ENCODE peak calls at places on chromosomes 6 and 20, in seven cellular contexts. U, I, T, P, S, O and Z are unnamed samples. For H3K27me3 and H3K4me1, the result is how much of the 10 kb centered on the place peaks cover.

GRCh38 chr6:41045664-41046063 is 3.4 kb downstream of the TSPO2 start:
- DNase-seq in U (no peak), I (no peak), T (no peak), P (no peak), S (no peak), O (no peak), Z (no peak)

GRCh38 chr6:41634657-41635056 is 3.6 kb upstream of the MDFI start:
- DNase-seq in U (peak), I (no peak), T (no peak), P (no peak), S (peak), O (no peak), Z (no peak)

GRCh38 chr20:21514553-21515251 is 838 bp upstream of the NKX2-2 start:
- DNase-seq in U (no peak), I (no peak), T (no peak), P (no peak), S (peak), O (no peak), Z (no peak)

GRCh38 chr6:150987371-150987828 is 121.9 kb downstream of the MTHFD1L start:
- DNase-seq in U (no peak), I (no peak), T (peak), P (peak), S (no peak), O (no peak), Z (peak)

GRCh38 chr20:38222231-38222922 is 38.2 kb downstream of the KIAA1755 start:
- DNase-seq in U (peak), I (peak), T (peak), P (peak), S (peak), O (peak), Z (peak)

GRCh38 chr6:142680308-142680707 is 264.7 kb downstream of the HIVEP2 start:
- DNase-seq in U (no peak), I (no peak), T (no peak), P (no peak), S (no peak), O (no peak), Z (no peak)

GRCh38 chr6:112983741-112984221 is 636.7 kb downstream of the RFPL4B start:
- DNase-seq in U (no peak), I (no peak), T (no peak), P (no peak), S (no peak), O (peak), Z (no peak)

GRCh38 chr20:1370548-1371110 is 22.2 kb downstream of the FKBP1A start:
- DNase-seq in U (no peak), I (peak), T (no peak), P (no peak), S (peak), O (no peak), Z (no peak)

GRCh38 chr6:133055527-133055966 is 185.6 kb upstream of the EYA4 start:
- DNase-seq in U (peak), I (no peak), T (no peak), P (no peak), S (no peak), O (no peak), Z (no peak)

DNA sequence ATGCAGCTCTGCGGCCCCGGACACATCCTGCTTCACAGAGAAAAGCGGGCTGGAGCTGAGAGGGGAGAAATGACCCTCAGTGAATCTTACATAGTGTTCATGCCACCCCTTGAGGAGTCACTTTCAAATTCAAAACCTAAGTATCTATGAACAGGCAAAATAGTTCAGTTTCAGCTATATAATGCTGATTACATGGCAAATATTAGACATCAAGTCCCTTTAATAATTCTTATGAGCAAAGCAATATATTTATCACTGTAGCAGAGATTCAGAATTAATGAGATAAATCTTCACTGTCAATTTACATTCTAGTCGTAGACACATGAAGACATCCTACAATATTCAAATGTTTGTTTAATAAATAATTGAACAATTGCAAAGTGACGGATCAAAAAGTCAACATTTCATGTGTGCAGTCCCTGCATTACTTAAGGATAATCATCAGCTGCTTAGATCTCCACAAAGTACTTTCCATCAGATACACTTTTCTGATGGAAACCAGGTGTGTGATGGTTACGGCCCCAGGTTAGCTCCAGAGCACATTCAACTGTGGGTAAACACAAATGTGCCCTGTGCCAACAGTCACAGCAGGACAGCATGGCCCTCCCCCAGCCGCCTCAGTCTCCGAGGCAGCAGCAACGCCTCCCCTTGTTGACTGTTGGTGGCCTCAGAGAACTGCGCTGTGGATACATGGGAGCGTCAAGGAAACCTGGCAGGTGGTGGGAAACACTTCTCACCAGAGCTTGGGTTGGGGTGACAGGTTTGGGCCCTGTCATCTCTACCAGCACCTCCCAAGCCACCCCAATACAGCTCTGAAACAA is 787 bp upstream of the PRR18 start:
- DNase-seq in U (no peak), I (no peak), T (no peak), P (no peak), S (no peak), O (no peak), Z (no peak)
- H3K27me3 ChIP-seq in U (under half), I (half or more), T (under half), P (under half), S (under half), O (under half), Z (under half)

GRCh38 chr20:62662422-62662821 is 20.1 kb downstream of the SLCO4A1 start:
- DNase-seq in U (no peak), I (no peak), T (no peak), P (no peak), S (peak), O (no peak), Z (no peak)
- H3K27ac ChIP-seq in U (no peak), I (peak), T (no peak), P (no peak), S (no peak), O (no peak), Z (no peak)

GRCh38 chr20:17807670-17808069 is 107.9 kb downstream of the BANF2 start:
- DNase-seq in U (no peak), I (peak), T (no peak), P (no peak), S (no peak), O (no peak), Z (no peak)

GRCh38 chr20:17806739-17807441 is 107.1 kb downstream of the BANF2 start:
- DNase-seq in U (no peak), I (peak), T (no peak), P (no peak), S (peak), O (no peak), Z (no peak)

GRCh38 chr20:17809714-17810631 is 110.2 kb downstream of the BANF2 start:
- DNase-seq in U (no peak), I (no peak), T (no peak), P (no peak), S (no peak), O (no peak), Z (no peak)

GRCh38 chr20:17808782-17809181 is 109.0 kb downstream of the BANF2 start:
- DNase-seq in U (no peak), I (no peak), T (no peak), P (no peak), S (no peak), O (no peak), Z (no peak)

GRCh38 chr20:17808357-17808756 is 108.6 kb downstream of the BANF2 start:
- DNase-seq in U (no peak), I (peak), T (no peak), P (no peak), S (peak), O (no peak), Z (no peak)
- H3K4me1 ChIP-seq in U (under half), I (under half), T (under half), P (under half), S (under half), O (under half), Z (under half)

DNA sequence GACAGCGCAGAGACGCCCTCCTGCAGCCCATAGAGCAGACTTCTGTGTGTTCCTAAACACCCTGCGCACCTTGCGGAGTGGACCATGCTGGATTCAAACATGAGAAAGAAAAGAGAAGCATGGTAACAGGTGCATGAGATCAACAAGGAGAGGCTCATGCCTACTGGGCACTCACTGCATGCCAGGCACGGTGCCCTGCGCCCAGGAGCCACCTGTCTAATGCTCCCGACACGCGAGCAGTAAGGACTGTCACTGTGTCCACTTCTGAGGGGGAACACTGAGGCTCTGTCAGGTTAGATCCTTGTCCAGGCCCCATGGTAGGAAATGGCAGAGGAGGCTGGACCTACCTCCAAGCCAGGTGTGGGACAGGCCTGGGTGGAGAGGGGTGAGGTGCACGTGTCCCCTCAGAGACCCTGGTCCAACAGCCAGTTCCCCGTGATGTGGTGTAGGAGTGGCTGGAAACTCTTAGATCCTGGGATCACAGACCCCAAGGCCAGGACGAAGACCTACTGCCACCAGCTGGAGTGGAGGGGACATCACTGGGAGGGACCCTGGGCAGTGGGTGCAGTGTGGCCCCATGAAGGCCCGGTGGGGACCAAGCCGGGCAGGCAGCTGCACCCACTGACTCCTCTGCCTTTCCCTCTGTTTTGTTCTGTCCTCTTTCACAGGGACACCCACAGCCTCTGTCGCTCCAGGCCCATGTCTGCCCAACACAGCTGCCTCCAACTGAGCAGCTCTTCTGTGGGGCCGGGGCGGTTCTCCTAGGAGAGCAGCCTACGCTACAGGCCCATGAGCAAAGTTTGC is 29.5 kb downstream of the ZBP1 start:
- DNase-seq in U (no peak), I (no peak), T (no peak), P (no peak), S (peak), O (no peak), Z (no peak)
- H3K27me3 ChIP-seq in U (under half), I (under half), T (under half), P (under half), S (under half), O (under half), Z (under half)

GRCh38 chr6:56040875-56041274 is 165.5 kb upstream of the BMP5 start:
- DNase-seq in U (no peak), I (no peak), T (no peak), P (no peak), S (no peak), O (no peak), Z (no peak)

GRCh38 chr6:56038764-56039163 is 163.4 kb upstream of the BMP5 start:
- DNase-seq in U (no peak), I (no peak), T (no peak), P (no peak), S (no peak), O (no peak), Z (no peak)

GRCh38 chr6:56041591-56041990 is 166.2 kb upstream of the BMP5 start:
- DNase-seq in U (no peak), I (no peak), T (no peak), P (no peak), S (no peak), O (no peak), Z (no peak)

GRCh38 chr6:56037587-56037986 is 162.2 kb upstream of the BMP5 start:
- DNase-seq in U (no peak), I (no peak), T (no peak), P (no peak), S (no peak), O (no peak), Z (no peak)

DNA sequence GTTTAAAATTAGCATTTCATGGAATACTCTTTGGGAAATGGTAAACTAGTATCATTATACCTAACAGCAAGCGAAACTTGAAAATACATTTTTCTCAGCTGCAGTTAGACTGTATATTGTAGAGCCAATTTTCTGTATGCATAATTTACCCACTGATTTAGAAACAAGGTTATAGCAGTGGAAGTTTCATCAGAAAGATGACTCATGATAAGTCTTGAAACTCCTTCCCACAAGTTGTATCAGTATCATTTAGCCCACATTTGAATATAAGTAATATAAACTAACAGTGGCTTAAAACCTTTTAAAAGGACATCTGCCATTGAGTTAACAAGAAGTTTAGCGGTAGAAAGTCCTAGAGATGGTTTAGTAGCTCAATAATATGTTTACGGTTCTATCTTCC is 164.9 kb upstream of the BMP5 start:
- DNase-seq in U (no peak), I (no peak), T (no peak), P (no peak), S (no peak), O (no peak), Z (no peak)
- H3K27ac ChIP-seq in U (no peak), I (no peak), T (no peak), P (no peak), S (peak), O (no peak), Z (no peak)

GRCh38 chr20:10652660-10653191 is 21.1 kb downstream of the JAG1 start:
- DNase-seq in U (no peak), I (no peak), T (no peak), P (no peak), S (no peak), O (no peak), Z (no peak)

GRCh38 chr20:10649817-10650200 is 24.0 kb downstream of the JAG1 start:
- DNase-seq in U (peak), I (no peak), T (no peak), P (no peak), S (no peak), O (no peak), Z (no peak)

GRCh38 chr20:10649080-10649816 is 24.6 kb downstream of the JAG1 start:
- DNase-seq in U (no peak), I (no peak), T (no peak), P (no peak), S (no peak), O (no peak), Z (no peak)

GRCh38 chr20:10652185-10652584 is 21.6 kb downstream of the JAG1 start:
- DNase-seq in U (no peak), I (no peak), T (no peak), P (no peak), S (no peak), O (no peak), Z (no peak)

GRCh38 chr20:10651227-10651990 is 22.4 kb downstream of the JAG1 start:
- DNase-seq in U (peak), I (peak), T (no peak), P (no peak), S (no peak), O (no peak), Z (no peak)
- H3K4me1 ChIP-seq in U (under half), I (under half), T (under half), P (under half), S (half or more), O (under half), Z (under half)

GRCh38 chr20:57688295-57688694 is 21.5 kb downstream of the PMEPA1 start:
- DNase-seq in U (no peak), I (no peak), T (no peak), P (no peak), S (no peak), O (no peak), Z (no peak)

GRCh38 chr20:57689745-57690481 is 19.9 kb downstream of the PMEPA1 start:
- DNase-seq in U (no peak), I (no peak), T (no peak), P (no peak), S (no peak), O (no peak), Z (no peak)

GRCh38 chr20:57686931-57687652 is 22.7 kb downstream of the PMEPA1 start:
- DNase-seq in U (no peak), I (no peak), T (no peak), P (no peak), S (no peak), O (peak), Z (no peak)

GRCh38 chr20:57690525-57690924 is 19.3 kb downstream of the PMEPA1 start:
- DNase-seq in U (no peak), I (no peak), T (no peak), P (no peak), S (no peak), O (no peak), Z (no peak)

GRCh38 chr20:57688864-57689263 is 21.0 kb downstream of the PMEPA1 start:
- DNase-seq in U (no peak), I (no peak), T (no peak), P (no peak), S (peak), O (no peak), Z (no peak)
- H3K27me3 ChIP-seq in U (under half), I (under half), T (under half), P (under half), S (under half), O (under half), Z (under half)

GRCh38 chr6:164563866-164564265 is 745.5 kb downstream of the C6orf118 start:
- DNase-seq in U (no peak), I (no peak), T (no peak), P (no peak), S (no peak), O (no peak), Z (no peak)
- H3K27ac ChIP-seq in U (no peak), I (no peak), T (no peak), P (no peak), S (no peak), O (no peak), Z (no peak)

GRCh38 chr20:36107881-36108280 is 46.7 kb upstream of the EPB41L1 start:
- DNase-seq in U (no peak), I (no peak), T (no peak), P (no peak), S (no peak), O (peak), Z (no peak)

GRCh38 chr20:36112112-36112511 is 42.4 kb upstream of the EPB41L1 start:
- DNase-seq in U (no peak), I (no peak), T (no peak), P (no peak), S (no peak), O (peak), Z (no peak)

GRCh38 chr20:36110936-36111445 is 43.5 kb upstream of the EPB41L1 start:
- DNase-seq in U (no peak), I (no peak), T (no peak), P (no peak), S (no peak), O (no peak), Z (no peak)

GRCh38 chr20:36106606-36107005 is 47.9 kb upstream of the EPB41L1 start:
- DNase-seq in U (no peak), I (no peak), T (no peak), P (no peak), S (no peak), O (no peak), Z (no peak)

DNA sequence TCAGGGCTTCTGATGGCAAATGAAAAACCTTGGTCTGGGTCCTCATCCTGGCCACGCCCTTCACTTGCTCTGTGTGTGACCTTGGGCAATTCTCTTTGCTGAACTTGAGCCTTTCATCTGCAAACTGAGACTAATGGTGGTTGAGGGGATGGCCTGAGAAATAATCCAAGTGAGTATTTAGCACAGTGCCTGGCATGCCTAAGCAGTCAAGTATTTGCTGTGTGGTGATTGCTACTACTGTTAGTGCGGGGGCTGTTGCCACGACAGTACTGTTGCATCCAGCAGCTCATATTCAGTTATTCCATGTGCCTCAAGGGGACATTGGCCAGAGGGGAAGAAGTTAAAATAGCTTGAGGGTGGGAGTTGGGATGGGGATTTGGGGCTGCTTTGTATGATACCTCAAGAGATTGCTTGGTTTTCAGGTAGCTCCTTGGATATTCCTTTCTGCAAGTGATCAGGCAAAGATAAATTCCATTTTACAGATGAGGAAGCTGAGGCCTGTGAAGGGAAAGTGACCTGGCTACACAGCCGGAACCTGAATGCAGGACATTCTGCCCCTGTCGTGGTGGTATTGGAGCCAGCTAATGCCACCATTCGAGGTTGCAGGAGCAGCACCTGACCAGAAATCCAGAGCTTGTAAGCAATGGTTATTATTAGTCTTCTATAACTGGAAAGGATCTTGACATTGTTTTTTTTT is 45.1 kb upstream of the EPB41L1 start:
- DNase-seq in U (no peak), I (no peak), T (no peak), P (no peak), S (no peak), O (no peak), Z (no peak)
- H3K4me1 ChIP-seq in U (under half), I (under half), T (under half), P (under half), S (under half), O (under half), Z (under half)

GRCh38 chr20:4604580-4604979 is 117.1 kb upstream of the PRND start:
- DNase-seq in U (no peak), I (no peak), T (no peak), P (no peak), S (no peak), O (peak), Z (no peak)
- H3K27me3 ChIP-seq in U (under half), I (under half), T (under half), P (under half), S (under half), O (under half), Z (under half)